ENCODE peak calls at places on chromosomes 12 and 14, in nine cellular contexts. L is kidney, Q is stomach, F is IMR-90, K is RWPE2, C is neural crest cell, A is epithelial cell of esophagus, G is fibroblast of lung, Z is nephron progenitor cell. T is an unnamed sample.

GRCh38 chr14:78530078-78530477 is 359.9 kb downstream of the NRXN3 start:
- DNase-seq in K (no peak), Z (peak), C (peak), Q (no peak), L (no peak), A (peak), G (no peak), F (no peak), T (no peak)

GRCh38 chr12:51908876-51909592 is 1.7 kb downstream of the ACVRL1 start:
- DNase-seq in F (no peak), Z (no peak), K (no peak), L (peak), C (no peak), G (no peak), A (no peak), Q (no peak), T (no peak)

GRCh38 chr14:68426661-68427549 is 366.0 kb downstream of the ZFP36L1 start:
- DNase-seq in Z (no peak), C (no peak), L (no peak), G (no peak), F (no peak), Q (no peak), K (no peak), A (peak), T (no peak)

GRCh38 chr14:62667515-62667914 is 377.7 kb downstream of the KCNH5 start:
- DNase-seq in A (peak), F (peak), K (no peak), Q (no peak), C (no peak), Z (no peak), G (no peak), L (no peak), T (no peak)

GRCh38 chr12:57754411-57755193 is at the start of gene MARCHF9:
- DNase-seq in F (no peak), G (no peak), Z (peak), K (peak), C (no peak), A (peak), L (peak), Q (peak), T (no peak)

GRCh38 chr12:67797316-67797741 is 148.8 kb downstream of the DYRK2 start:
- DNase-seq in K (no peak), L (no peak), F (peak), A (no peak), Z (no peak), C (no peak), G (peak), Q (no peak), T (no peak)

GRCh38 chr14:52954346-52955214 is 3.7 kb upstream of the FERMT2 start:
- DNase-seq in L (no peak), A (no peak), G (peak), F (peak), C (no peak), Z (no peak), Q (no peak), K (no peak), T (no peak)

GRCh38 chr14:29681308-29681707 is 246.3 kb downstream of the PRKD1 start:
- DNase-seq in A (no peak), K (no peak), Q (no peak), Z (no peak), F (peak), L (no peak), G (no peak), C (no peak), T (no peak)

GRCh38 chr12:96438330-96438729 is 38.1 kb upstream of the CDK17 start:
- DNase-seq in G (no peak), F (peak), C (no peak), K (no peak), A (no peak), Q (no peak), L (no peak), Z (no peak), T (no peak)

GRCh38 chr12:50104614-50105366 is 982 bp downstream of the GPD1 start:
- DNase-seq in F (no peak), C (no peak), Z (no peak), G (no peak), A (no peak), K (no peak), Q (no peak), L (no peak), T (no peak)

GRCh38 chr12:31600252-31600651 is 9.3 kb upstream of the DENND5B start:
- DNase-seq in C (no peak), Q (no peak), K (no peak), Z (no peak), L (no peak), F (no peak), G (no peak), A (no peak), T (no peak)

GRCh38 chr12:4997939-4998338 is 45.7 kb upstream of the KCNA5 start:
- DNase-seq in L (no peak), F (peak), Q (no peak), C (no peak), K (no peak), G (peak), A (peak), Z (no peak), T (peak)

GRCh38 chr14:28596336-28596735 is 170.3 kb upstream of the FOXG1 start:
- DNase-seq in G (peak), C (no peak), L (no peak), F (no peak), A (peak), K (no peak), Z (no peak), Q (no peak), T (no peak)
- TF ChIP-seq CTCF in G (peak), C (no peak), L (no peak), F (no peak), A (peak), K (peak), Z (no peak), Q (no peak), T (no peak)

DNA sequence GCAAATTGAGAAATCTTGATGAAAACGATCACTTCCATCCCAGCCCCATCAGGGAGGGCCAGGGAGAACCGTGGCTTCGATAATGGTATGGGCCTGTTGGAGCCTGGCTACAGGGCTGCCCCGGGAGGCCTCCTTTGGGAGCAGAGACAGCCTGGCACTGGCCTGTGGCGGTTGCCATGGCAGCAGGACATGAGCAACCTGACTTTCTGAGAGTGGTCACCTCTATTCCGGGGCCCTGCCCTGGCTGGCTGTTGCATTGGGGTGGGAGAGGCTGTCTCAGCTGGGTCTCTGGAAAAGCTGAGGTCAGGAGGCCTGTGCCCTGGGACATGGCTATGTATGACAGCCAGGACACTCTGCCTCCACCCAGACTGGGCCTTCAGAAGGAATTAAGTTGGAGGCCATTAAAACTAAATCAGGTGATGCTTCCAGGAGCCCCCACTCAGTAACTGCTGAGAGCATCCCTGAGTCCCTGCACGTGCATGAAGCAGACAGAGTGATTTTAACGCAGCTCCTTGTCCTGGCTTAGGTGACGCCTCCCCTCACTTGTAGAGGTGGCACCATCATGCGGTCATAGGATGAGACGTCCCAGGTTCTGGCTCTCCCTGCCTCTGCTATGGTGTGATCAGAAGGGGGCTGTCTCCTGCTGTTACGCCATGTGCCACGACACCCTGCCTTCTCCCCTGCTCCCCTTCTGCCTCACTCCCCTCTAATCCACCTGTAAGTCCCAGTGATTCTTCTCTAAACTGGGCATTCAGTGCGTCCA is 126.3 kb downstream of the SLC25A47 start:
- DNase-seq in A (no peak), Z (no peak), Q (no peak), L (peak), C (no peak), F (no peak), G (no peak), K (peak), T (no peak)
- TF ChIP-seq CTCF in A (no peak), Z (no peak), Q (no peak), L (no peak), C (no peak), F (no peak), G (no peak), K (no peak), T (no peak)

DNA sequence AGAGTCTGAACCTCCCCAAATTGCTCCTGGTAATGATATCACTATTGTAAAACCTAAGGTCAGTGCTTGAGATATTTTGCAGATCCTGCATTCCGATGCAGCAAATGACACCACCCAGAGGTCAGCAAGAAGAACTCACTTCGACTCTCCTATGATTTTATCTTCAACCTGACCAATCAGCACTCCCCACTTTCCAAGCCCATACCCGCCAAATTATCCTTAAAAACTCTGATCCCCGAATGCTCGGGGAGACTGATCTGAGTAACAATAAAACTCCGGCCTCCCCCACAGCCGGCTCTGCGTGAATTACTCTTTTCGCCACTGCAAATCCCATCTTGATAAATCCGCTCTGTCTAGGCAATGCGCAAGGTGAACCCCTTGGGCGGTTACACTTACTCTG is 1.2 kb downstream of the NPC2 start:
- DNase-seq in F (peak), A (peak), L (no peak), Z (no peak), Q (no peak), K (no peak), C (no peak), G (peak), T (peak)
- TF ChIP-seq CTCF in F (peak), A (peak), L (peak), Z (peak), Q (no peak), K (peak), C (peak), G (no peak), T (peak)

DNA sequence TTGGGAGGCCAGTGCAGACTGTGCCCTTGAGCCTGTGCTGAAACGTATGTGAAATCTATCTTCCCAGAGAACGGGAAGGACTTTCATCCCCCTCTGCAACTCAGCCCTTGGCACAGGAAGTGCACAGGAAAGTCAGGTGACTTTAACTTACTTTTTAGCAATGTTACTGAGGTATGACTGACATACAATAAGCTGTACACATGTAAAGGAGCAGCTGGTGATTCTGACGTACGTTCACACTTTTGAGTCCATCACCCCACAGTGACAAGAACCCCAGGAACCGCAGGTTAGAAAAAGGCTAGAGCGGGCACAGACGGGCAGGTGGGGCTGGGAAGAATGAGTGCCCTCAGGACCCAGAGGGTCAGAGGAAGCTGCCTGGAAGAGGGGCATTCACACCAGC is 48.0 kb downstream of the ARL6IP4 start:
- DNase-seq in Q (no peak), C (no peak), G (no peak), K (no peak), L (peak), F (no peak), Z (no peak), A (no peak), T (no peak)
- TF ChIP-seq CTCF in Q (no peak), C (no peak), G (no peak), K (no peak), L (no peak), F (no peak), Z (no peak), A (no peak), T (no peak)

GRCh38 chr12:42104087-42104486 is 40.6 kb downstream of the GXYLT1 start:
- DNase-seq in G (peak), Q (no peak), Z (no peak), A (no peak), K (no peak), C (no peak), F (no peak), L (no peak), T (no peak)
- TF ChIP-seq CTCF in G (no peak), Q (no peak), Z (no peak), A (no peak), K (peak), C (peak), F (peak), L (peak), T (peak)

DNA sequence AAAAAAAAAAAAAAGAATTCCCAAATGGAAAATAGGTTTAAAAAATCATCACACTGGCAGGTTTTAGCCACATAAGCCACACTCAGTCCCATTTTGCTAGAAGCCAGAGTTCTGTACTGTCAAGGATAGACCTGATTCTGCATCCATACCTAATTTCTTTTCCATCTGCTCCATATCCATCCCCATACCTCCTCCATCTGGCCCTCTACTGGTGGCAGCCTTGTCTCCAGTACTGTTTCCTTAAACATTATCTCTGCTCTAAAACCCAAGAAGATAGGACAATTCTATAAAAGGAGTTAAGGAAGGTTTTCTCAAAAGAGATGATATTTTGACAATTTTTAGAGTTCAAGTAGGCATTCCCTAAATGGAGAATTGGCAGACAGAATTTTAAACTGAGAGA is 26.0 kb upstream of the RXYLT1 start:
- DNase-seq in F (no peak), Q (no peak), A (no peak), C (no peak), L (no peak), Z (no peak), K (no peak), G (no peak), T (no peak)
- TF ChIP-seq CTCF in F (no peak), Q (no peak), A (peak), C (peak), L (no peak), Z (no peak), K (peak), G (peak), T (peak)

DNA sequence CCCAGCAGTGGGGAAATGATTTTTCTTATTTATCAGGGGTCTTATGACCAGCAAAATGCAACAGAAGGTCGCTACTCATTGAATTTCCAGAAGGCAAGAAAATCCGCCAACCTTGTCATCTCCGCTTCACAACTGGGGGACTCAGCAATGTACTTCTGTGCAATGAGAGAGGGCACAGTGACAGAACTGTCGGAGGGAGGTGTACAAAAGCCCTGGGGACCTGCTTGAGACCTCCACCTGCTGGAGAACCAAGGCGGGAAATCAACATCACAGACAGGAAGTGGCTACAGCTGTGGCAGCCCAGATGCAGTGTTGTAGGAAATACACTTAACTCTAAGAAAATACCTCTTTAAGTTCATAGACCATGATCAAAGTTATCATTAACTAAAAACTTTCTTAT is 250.9 kb upstream of the OR4E1 start:
- DNase-seq in L (no peak), C (no peak), Z (no peak), Q (no peak), K (no peak), F (no peak), A (no peak), G (no peak), T (no peak)
- TF ChIP-seq CTCF in L (no peak), C (no peak), Z (no peak), Q (no peak), K (no peak), F (no peak), A (no peak), G (no peak), T (no peak)

GRCh38 chr12:62799126-62799736 is 135.7 kb downstream of the PPM1H start:
- DNase-seq in G (peak), L (no peak), A (peak), F (peak), Z (peak), Q (peak), C (peak), K (no peak), T (peak)

GRCh38 chr12:62792526-62792925 is 142.4 kb downstream of the PPM1H start:
- DNase-seq in K (no peak), F (no peak), Q (no peak), A (no peak), C (no peak), Z (no peak), G (no peak), L (no peak), T (no peak)

GRCh38 chr12:62789856-62790255 is 145.1 kb downstream of the PPM1H start:
- DNase-seq in A (no peak), G (no peak), K (no peak), C (no peak), Q (no peak), Z (no peak), L (no peak), F (no peak), T (no peak)

GRCh38 chr12:62793256-62794217 is 141.4 kb downstream of the PPM1H start:
- DNase-seq in A (peak), K (no peak), Z (peak), F (peak), C (peak), Q (peak), L (peak), G (peak), T (peak)

GRCh38 chr12:62794218-62794583 is 140.7 kb downstream of the PPM1H start:
- DNase-seq in F (no peak), G (no peak), C (no peak), L (no peak), Q (no peak), Z (no peak), A (no peak), K (no peak), T (no peak)
- TF ChIP-seq CTCF in F (no peak), G (no peak), C (peak), L (no peak), Q (no peak), Z (peak), A (no peak), K (peak), T (peak)

DNA sequence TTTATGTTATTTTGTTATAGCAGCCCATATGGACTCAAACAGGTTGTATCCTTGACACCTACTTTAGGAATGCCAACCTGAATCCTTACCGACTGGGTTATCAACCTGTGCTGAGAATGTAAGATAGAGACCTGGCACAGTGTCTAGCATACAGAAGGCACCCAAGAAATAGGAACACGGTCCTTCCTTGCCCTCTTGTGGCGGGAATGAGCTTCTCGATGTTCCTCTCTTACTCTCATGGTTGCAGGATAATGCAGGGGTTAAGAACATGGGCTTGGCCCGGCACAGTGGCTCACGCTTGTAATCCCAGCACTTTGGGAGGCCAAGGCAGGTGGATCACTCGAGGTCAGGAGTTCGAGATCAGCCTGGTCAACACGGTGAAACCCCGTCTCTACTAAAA is 6.5 kb downstream of the C12orf43 start:
- DNase-seq in A (peak), C (peak), F (peak), Z (peak), L (no peak), Q (peak), K (no peak), G (peak), T (peak)
- TF ChIP-seq CTCF in A (peak), C (peak), F (peak), Z (peak), L (peak), Q (peak), K (peak), G (peak), T (peak)

T was measured in HFFc6.